ENCODE peak calls at places on chromosome 12, in five cellular contexts. B is activated CD4-positive, alpha-beta T cell treated with anti-CD3 and anti-CD28 coated beads for 36 hours; Q is HepG2; W is right cardiac atrium; T is activated T-cell treated with anti-CD3 and anti-CD28 coated beads, Interleukin-2, amount 50 U/mL, for 4 hours. O is an unnamed sample.
A peak's percentile ranks its signal among the peaks of the same experiment; 100 is the strongest.

GRCh38 chr12:59067068-59067467 is 146.8 kb upstream of the LRIG3 start:
- ATAC-seq in B (no peak), T (no peak), W (no peak), Q (no peak), O (no peak)

GRCh38 chr12:39327965-39328364 is 115.0 kb downstream of the KIF21A start:
- ATAC-seq in B (no peak), W (no peak), T (no peak), Q (no peak), O (no peak)

GRCh38 chr12:89521348-89522238 is 3.0 kb downstream of the GALNT4 start:
- ATAC-seq in W (no peak), B (no peak), Q (no peak), T (no peak), O (no peak)

GRCh38 chr12:68199127-68199526 is 26.5 kb downstream of the IL26 start:
- ATAC-seq in T (no peak), Q (no peak), B (no peak), W (no peak), O (no peak)

GRCh38 chr12:19643635-19644034 is 204.3 kb downstream of the AEBP2 start:
- ATAC-seq in T (no peak), B (no peak), W (no peak), Q (peak; percentile 68), O (no peak)

GRCh38 chr12:51127050-51127729 is 43.8 kb upstream of the CSRNP2 start:
- ATAC-seq in Q (no peak), W (no peak), B (no peak), T (no peak), O (no peak)

GRCh38 chr12:563899-564298 is 99.3 kb downstream of the NINJ2 start:
- ATAC-seq in T (peak; percentile 11), Q (no peak), B (peak; percentile 17), W (no peak), O (no peak)

GRCh38 chr12:2959508-2960431 is 573 bp downstream of the TEAD4 start:
- ATAC-seq in T (peak; percentile 45), B (peak; percentile 23), Q (peak; percentile 14), W (peak; percentile 62), O (peak; percentile 7)

GRCh38 chr12:15801770-15802393 is 12.7 kb upstream of the EPS8 start:
- ATAC-seq in W (no peak), Q (no peak), T (no peak), B (no peak), O (no peak)

GRCh38 chr12:79053394-79053793 is 188.8 kb downstream of the SYT1 start:
- ATAC-seq in Q (no peak), B (no peak), W (no peak), T (no peak), O (no peak)

GRCh38 chr12:8831116-8831515 is 8.7 kb downstream of the A2ML1 start:
- ATAC-seq in W (no peak), Q (no peak), B (no peak), T (no peak), O (no peak)

GRCh38 chr12:50276912-50277671 is 6.2 kb downstream of the LIMA1 start:
- ATAC-seq in B (no peak), Q (no peak), T (no peak), W (no peak), O (no peak)

GRCh38 chr12:12356467-12356885 is 402 bp upstream of the BORCS5 start:
- ATAC-seq in T (no peak), Q (no peak), B (peak; percentile 9), W (no peak), O (no peak)

GRCh38 chr12:6368906-6369525 is 6.3 kb downstream of the SCNN1A start:
- ATAC-seq in B (no peak), Q (no peak), W (no peak), T (no peak), O (no peak)

GRCh38 chr12:124734224-124734788 is 129.4 kb downstream of the SCARB1 start:
- ATAC-seq in W (peak; percentile 8), B (no peak), Q (peak; percentile 69), T (no peak), O (no peak)

GRCh38 chr12:77888611-77889010 is 57.9 kb downstream of the NAV3 start:
- ATAC-seq in Q (no peak), T (no peak), W (no peak), B (no peak), O (no peak)

GRCh38 chr12:2190896-2191533 is 138.2 kb downstream of the CACNA1C start:
- ATAC-seq in Q (no peak), B (no peak), T (no peak), W (no peak), O (no peak)

GRCh38 chr12:39685854-39686608 is 66.4 kb upstream of the ABCD2 start:
- ATAC-seq in Q (no peak), W (no peak), B (no peak), T (no peak), O (no peak)

GRCh38 chr12:68478516-68479260 is 132.0 kb upstream of the RAP1B start:
- ATAC-seq in T (no peak), B (no peak), W (no peak), Q (no peak), O (no peak)

GRCh38 chr12:109163150-109163549 is 46.8 kb downstream of the ACACB start:
- ATAC-seq in Q (no peak), W (no peak), B (no peak), T (no peak), O (no peak)

GRCh38 chr12:6959376-6960290 is 8.5 kb downstream of the PTPN6 start:
- ATAC-seq in T (no peak), B (no peak), Q (no peak), W (peak; percentile 20), O (no peak)

GRCh38 chr12:112686373-112686772 is 105.2 kb upstream of the RPH3A start:
- ATAC-seq in T (no peak), B (no peak), Q (no peak), W (no peak), O (no peak)

GRCh38 chr12:69966409-69966808 is 141.4 kb downstream of the MYRFL start:
- ATAC-seq in W (peak; percentile 94), Q (no peak), B (no peak), T (no peak), O (no peak)

GRCh38 chr12:11855993-11856374 is 206.5 kb downstream of the ETV6 start:
- ATAC-seq in B (no peak), W (peak; percentile 35), T (no peak), Q (no peak), O (no peak)

GRCh38 chr12:3200032-3200617 is 122.9 kb downstream of the TSPAN9 start:
- ATAC-seq in T (peak; percentile 30), Q (peak; percentile 51), W (peak; percentile 69), B (no peak), O (no peak)

GRCh38 chr12:97939141-97939540 is 476.5 kb downstream of the RMST start:
- ATAC-seq in T (no peak), W (no peak), Q (no peak), B (no peak), O (no peak)

GRCh38 chr12:39510001-39510400 is 67.1 kb upstream of the KIF21A start:
- ATAC-seq in B (no peak), W (no peak), Q (no peak), T (no peak), O (no peak)

GRCh38 chr12:14307004-14307403 is 58.5 kb upstream of the ATF7IP start:
- ATAC-seq in Q (no peak), B (no peak), W (no peak), T (no peak), O (no peak)

GRCh38 chr12:95674088-95674595 is 116.4 kb downstream of the NTN4 start:
- ATAC-seq in W (no peak), B (no peak), Q (no peak), T (no peak), O (no peak)

GRCh38 chr12:19387182-19387581 is 52.1 kb upstream of the AEBP2 start:
- ATAC-seq in B (no peak), Q (no peak), T (no peak), W (no peak), O (no peak)

O was measured in activated CD4-positive, CD25-positive, alpha-beta regulatory T cell treated with anti-CD3 and anti-CD28 coated beads, Interleukin-2, amount 50 U/mL, for 24 hours.